ENCODE peak calls at places on chromosome 20, in eight cellular contexts. S, W, J, G, V, P, L and B are unnamed samples.

GRCh38 chr20:16714765-16715164 is 15.1 kb upstream of the SNRPB2 start:
- DNase-seq in S (no peak), W (no peak), J (no peak), G (no peak), V (no peak), P (no peak), L (no peak), B (no peak)

GRCh38 chr20:41587956-41588355 is 30.2 kb downstream of the CHD6 start:
- DNase-seq in S (no peak), W (no peak), J (no peak), G (no peak), V (no peak), P (no peak), L (peak; percentile 84), B (peak; percentile 38)

GRCh38 chr20:1242530-1242929 is 16.7 kb downstream of the RAD21L1 start:
- DNase-seq in S (peak; percentile 92), W (no peak), J (no peak), G (no peak), V (no peak), P (no peak), L (peak; percentile 96), B (peak; percentile 77)

GRCh38 chr20:57293998-57294397 is 27.6 kb upstream of the BMP7 start:
- DNase-seq in S (no peak), W (no peak), J (no peak), G (no peak), V (no peak), P (no peak), L (no peak), B (no peak)

GRCh38 chr20:3021327-3021726 is 22.1 kb upstream of the GNRH2 start:
- DNase-seq in S (no peak), W (no peak), J (no peak), G (no peak), V (no peak), P (peak; percentile 25), L (no peak), B (no peak)

GRCh38 chr20:21513881-21514540 is at the start of gene NKX2-2:
- DNase-seq in S (no peak), W (peak; percentile 10), J (no peak), G (no peak), V (no peak), P (no peak), L (no peak), B (no peak)

GRCh38 chr20:22446613-22447447 is 137.5 kb downstream of the FOXA2 start:
- DNase-seq in S (no peak), W (no peak), J (no peak), G (no peak), V (no peak), P (no peak), L (no peak), B (no peak)

GRCh38 chr20:41011551-41012067 is 17.0 kb upstream of the TOP1 start:
- DNase-seq in S (no peak), W (no peak), J (no peak), G (no peak), V (no peak), P (no peak), L (no peak), B (no peak)

GRCh38 chr20:9478801-9479200 is 35.6 kb upstream of the LAMP5 start:
- DNase-seq in S (no peak), W (no peak), J (no peak), G (no peak), V (no peak), P (no peak), L (no peak), B (no peak)

GRCh38 chr20:57573893-57574292 is 13.0 kb downstream of the PCK1 start:
- DNase-seq in S (no peak), W (no peak), J (no peak), G (no peak), V (no peak), P (no peak), L (no peak), B (no peak)

GRCh38 chr20:62646851-62647520 is 4.7 kb downstream of the SLCO4A1 start:
- DNase-seq in S (no peak), W (no peak), J (no peak), G (no peak), V (no peak), P (no peak), L (no peak), B (no peak)

GRCh38 chr20:24470782-24471582 is 1.6 kb downstream of the SYNDIG1 start:
- DNase-seq in S (no peak), W (no peak), J (no peak), G (no peak), V (no peak), P (no peak), L (no peak), B (no peak)

GRCh38 chr20:41076776-41077175 is 48.2 kb downstream of the TOP1 start:
- DNase-seq in S (no peak), W (no peak), J (no peak), G (no peak), V (no peak), P (no peak), L (no peak), B (no peak)

GRCh38 chr20:37520417-37520751 is 666 bp upstream of the NNAT start:
- DNase-seq in S (no peak), W (no peak), J (no peak), G (no peak), V (no peak), P (no peak), L (no peak), B (no peak)

GRCh38 chr20:57005146-57005933 is 261.1 kb downstream of the BMP7 start:
- DNase-seq in S (no peak), W (no peak), J (no peak), G (no peak), V (no peak), P (no peak), L (no peak), B (peak; percentile 42)